ENCODE peak calls at places on chromosomes 12 and 14, in five cellular contexts. G is Kasumi-1; X is stimulated activated CD4-positive, alpha-beta T cell treated with anti-CD3 and anti-CD28 coated beads, Interleukin-1b, Interleukin-23, amount 100 ng/mL, for 24 hours; T is GM04503; F is AML-193. E is an unnamed sample.
A peak's percentile ranks its signal among the peaks of the same experiment; 100 is the strongest.

GRCh38 chr12:104285740-104286537 is 17.6 kb upstream of the EID3 start:
- DNase-seq in X (no peak), F (no peak), T (peak; percentile 20), G (no peak), E (no peak)

GRCh38 chr12:57734586-57734985 is 4.0 kb downstream of the AGAP2 start:
- DNase-seq in X (no peak), G (no peak), F (no peak), T (no peak), E (no peak)

GRCh38 chr12:66014818-66015217 is 115.7 kb downstream of the LLPH start:
- DNase-seq in G (no peak), F (no peak), X (no peak), T (peak; percentile 66), E (no peak)

GRCh38 chr12:47984331-47984801 is 19.9 kb downstream of the COL2A1 start:
- DNase-seq in X (no peak), G (no peak), F (no peak), T (no peak), E (no peak)

GRCh38 chr12:96094201-96094600 is 58.8 kb upstream of the LTA4H start:
- DNase-seq in X (no peak), T (no peak), F (peak; percentile 51), G (peak; percentile 40), E (no peak)

GRCh38 chr12:94304566-94305061 is 155.1 kb downstream of the CEP83 start:
- DNase-seq in T (peak; percentile 51), X (no peak), G (no peak), F (no peak), E (no peak)

GRCh38 chr12:84605988-84606387 is 306.6 kb downstream of the SLC6A15 start:
- DNase-seq in F (no peak), T (no peak), G (no peak), X (no peak), E (no peak)

GRCh38 chr12:108446766-108447165 is 68.3 kb upstream of the FICD start:
- DNase-seq in T (no peak), G (no peak), X (no peak), F (no peak), E (no peak)

GRCh38 chr14:69318241-69318640 is 58.3 kb downstream of the GALNT16 start:
- DNase-seq in X (no peak), F (no peak), T (no peak), G (no peak), E (no peak)

GRCh38 chr14:102817942-102818940 is 41.0 kb downstream of the TRAF3 start:
- DNase-seq in X (no peak), G (no peak), F (no peak), T (no peak), E (no peak)

GRCh38 chr12:111298583-111299436 is 70.1 kb downstream of the PHETA1 start:
- DNase-seq in X (peak; percentile 37), G (peak; percentile 69), F (peak; percentile 36), T (no peak), E (peak; percentile 5)

GRCh38 chr14:96187216-96188050 is 17.2 kb upstream of the BDKRB2 start:
- DNase-seq in T (no peak), F (no peak), X (no peak), G (no peak), E (no peak)

GRCh38 chr12:96193725-96194571 is at the start of gene ELK3:
- DNase-seq in X (peak; percentile 32), G (peak; percentile 72), F (peak; percentile 35), T (no peak), E (no peak)

GRCh38 chr12:113207621-113208040 is 13.6 kb upstream of the TPCN1 start:
- DNase-seq in X (no peak), F (no peak), T (no peak), G (no peak), E (no peak)

GRCh38 chr14:68982581-68982980 is 3.5 kb upstream of the ACTN1 start:
- DNase-seq in X (no peak), F (no peak), G (no peak), T (no peak), E (no peak)

GRCh38 chr12:121026274-121027045 is 10.2 kb upstream of the C12orf43 start:
- DNase-seq in F (peak; percentile 2), G (no peak), T (no peak), X (no peak), E (no peak)

GRCh38 chr14:99531221-99532096 is 50.2 kb downstream of the CCNK start:
- DNase-seq in X (no peak), F (no peak), T (no peak), G (peak; percentile 18), E (no peak)

GRCh38 chr12:59023861-59024424 is 103.6 kb upstream of the LRIG3 start:
- DNase-seq in T (peak; percentile 49), F (no peak), G (no peak), X (no peak), E (no peak)

GRCh38 chr12:107448198-107448597 is 237.4 kb upstream of the PWP1 start:
- DNase-seq in F (peak; percentile 2), G (no peak), X (no peak), T (no peak), E (no peak)

GRCh38 chr12:6072302-6072752 is 52.1 kb downstream of the VWF start:
- DNase-seq in F (no peak), G (no peak), T (no peak), X (no peak), E (no peak)

GRCh38 chr12:88870000-88870737 is 289.9 kb upstream of the KITLG start:
- DNase-seq in G (no peak), X (no peak), T (no peak), F (no peak), E (no peak)

GRCh38 chr14:68576496-68577244 is 216.2 kb downstream of the ZFP36L1 start:
- DNase-seq in F (no peak), X (no peak), G (no peak), T (peak; percentile 90), E (no peak)